ENCODE peak calls at places on chromosomes 11 and 22, in four cellular contexts. B is astrocyte, F is bronchial epithelial cell, S is right lobe of liver. J is an unnamed sample. For H3K27me3, the result is how much of the 10 kb centered on the place peaks cover.

GRCh38 chr11:96949464-96949863 is 559.7 kb downstream of the JRKL start:
- DNase-seq in B (no peak), F (no peak), S (no peak), J (no peak)

GRCh38 chr11:68546555-68546954 is 86.0 kb downstream of the PPP6R3 start:
- DNase-seq in B (peak), F (peak), S (peak), J (peak)

GRCh38 chr11:8694137-8694536 is 11.5 kb downstream of the RPL27A start:
- DNase-seq in B (no peak), F (no peak), S (no peak), J (no peak)

GRCh38 chr11:118618115-118618990 is 10.9 kb downstream of the PHLDB1 start:
- DNase-seq in B (peak), F (peak), S (peak), J (peak)

GRCh38 chr11:7057641-7058040 is 31.2 kb upstream of the RBMXL2 start:
- DNase-seq in B (no peak), F (no peak), S (no peak), J (no peak)

GRCh38 chr11:34315006-34315793 is 42.6 kb downstream of the ABTB2 start:
- DNase-seq in B (no peak), F (no peak), S (no peak), J (no peak)

GRCh38 chr11:125777309-125777708 is 1.3 kb downstream of the PATE2 start:
- DNase-seq in B (peak), F (peak), S (no peak), J (no peak)

GRCh38 chr22:23781533-23781932 is 5.2 kb upstream of the SMARCB1 start:
- DNase-seq in B (peak), F (peak), S (no peak), J (peak)

GRCh38 chr11:2842876-2843275 is 42.7 kb downstream of the CDKN1C start:
- DNase-seq in B (no peak), F (no peak), S (no peak), J (no peak)

GRCh38 chr22:30538280-30538679 is 8.3 kb downstream of the SEC14L6 start:
- DNase-seq in B (peak), F (peak), S (no peak), J (no peak)

GRCh38 chr11:101509911-101510310 is 73.9 kb downstream of the TRPC6 start:
- DNase-seq in B (no peak), F (no peak), S (no peak), J (no peak)

GRCh38 chr22:22948651-22949611 is 61.3 kb downstream of the IGLL5 start:
- DNase-seq in B (no peak), F (no peak), S (no peak), J (no peak)

GRCh38 chr11:96215094-96215782 is 127.8 kb downstream of the MAML2 start:
- DNase-seq in B (peak), F (no peak), S (no peak), J (no peak)

GRCh38 chr11:31850365-31850764 is 39.2 kb upstream of the PAX6 start:
- DNase-seq in B (no peak), F (no peak), S (no peak), J (no peak)

GRCh38 chr11:115425816-115426215 is 78.4 kb downstream of the CADM1 start:
- DNase-seq in B (no peak), F (no peak), S (no peak), J (no peak)

GRCh38 chr11:62842171-62842717 is 2.9 kb upstream of the WDR74 start:
- DNase-seq in B (no peak), F (no peak), S (peak), J (peak)

GRCh38 chr11:23192256-23192655 is 332.0 kb upstream of the CCDC179 start:
- DNase-seq in B (peak), F (peak), S (no peak), J (no peak)

GRCh38 chr22:36439481-36440271 is 41.8 kb downstream of the TXN2 start:
- DNase-seq in B (peak), F (peak), S (peak), J (peak)

GRCh38 chr22:33142282-33142681 is 84.1 kb upstream of the SYN3 start:
- DNase-seq in B (no peak), F (no peak), S (no peak), J (no peak)

GRCh38 chr11:19218216-19218615 is 16.4 kb upstream of the CSRP3 start:
- DNase-seq in B (no peak), F (peak), S (no peak), J (no peak)

GRCh38 chr22:17969732-17970131 is 54.6 kb downstream of the MICAL3 start:
- DNase-seq in B (peak), F (peak), S (no peak), J (no peak)

GRCh38 chr11:119691020-119691666 is 37.9 kb downstream of the NECTIN1 start:
- DNase-seq in B (no peak), F (no peak), S (no peak), J (no peak)

GRCh38 chr22:43861529-43861928 is 784 bp downstream of the SULT4A1 start:
- DNase-seq in B (peak), F (no peak), S (no peak), J (no peak)

GRCh38 chr11:32472226-32472625 is 36.9 kb upstream of the WT1 start:
- DNase-seq in B (no peak), F (no peak), S (no peak), J (no peak)

GRCh38 chr11:44277097-44278090 is 32.5 kb downstream of the ALX4 start:
- DNase-seq in B (no peak), F (no peak), S (no peak), J (no peak)

GRCh38 chr11:133930767-133931448 is 25.9 kb downstream of the IGSF9B start:
- DNase-seq in B (no peak), F (no peak), S (no peak), J (no peak)

GRCh38 chr11:114163830-114164401 is 104.4 kb downstream of the ZBTB16 start:
- DNase-seq in B (no peak), F (no peak), S (no peak), J (no peak)

GRCh38 chr11:6127881-6128280 is 20.4 kb downstream of the OR56B4 start:
- DNase-seq in B (no peak), F (peak), S (no peak), J (no peak)

GRCh38 chr11:130042093-130042591 is 27.6 kb upstream of the APLP2 start:
- DNase-seq in B (peak), F (peak), S (no peak), J (no peak)

GRCh38 chr11:107562647-107563208 is 2.8 kb downstream of the ALKBH8 start:
- DNase-seq in B (peak), F (peak), S (no peak), J (no peak)

GRCh38 chr11:15970506-15971214 is 385.7 kb downstream of the SOX6 start:
- DNase-seq in B (no peak), F (no peak), S (no peak), J (no peak)

GRCh38 chr11:24496371-24496727 is 504 bp upstream of the LUZP2 start:
- DNase-seq in B (peak), F (no peak), S (no peak), J (no peak)
- H3K27me3 ChIP-seq in B (under half), F (under half), S (under half), J (under half)

GRCh38 chr11:64022125-64022784 is 13.5 kb upstream of the FLRT1 start:
- DNase-seq in B (no peak), F (no peak), S (no peak), J (no peak)

GRCh38 chr11:64021742-64022067 is 14.0 kb upstream of the FLRT1 start:
- DNase-seq in B (no peak), F (peak), S (no peak), J (peak)

GRCh38 chr11:64025205-64025604 is 10.5 kb upstream of the FLRT1 start:
- DNase-seq in B (no peak), F (no peak), S (no peak), J (no peak)

GRCh38 chr11:64026575-64027213 is 9.0 kb upstream of the FLRT1 start:
- DNase-seq in B (no peak), F (no peak), S (no peak), J (no peak)

DNA sequence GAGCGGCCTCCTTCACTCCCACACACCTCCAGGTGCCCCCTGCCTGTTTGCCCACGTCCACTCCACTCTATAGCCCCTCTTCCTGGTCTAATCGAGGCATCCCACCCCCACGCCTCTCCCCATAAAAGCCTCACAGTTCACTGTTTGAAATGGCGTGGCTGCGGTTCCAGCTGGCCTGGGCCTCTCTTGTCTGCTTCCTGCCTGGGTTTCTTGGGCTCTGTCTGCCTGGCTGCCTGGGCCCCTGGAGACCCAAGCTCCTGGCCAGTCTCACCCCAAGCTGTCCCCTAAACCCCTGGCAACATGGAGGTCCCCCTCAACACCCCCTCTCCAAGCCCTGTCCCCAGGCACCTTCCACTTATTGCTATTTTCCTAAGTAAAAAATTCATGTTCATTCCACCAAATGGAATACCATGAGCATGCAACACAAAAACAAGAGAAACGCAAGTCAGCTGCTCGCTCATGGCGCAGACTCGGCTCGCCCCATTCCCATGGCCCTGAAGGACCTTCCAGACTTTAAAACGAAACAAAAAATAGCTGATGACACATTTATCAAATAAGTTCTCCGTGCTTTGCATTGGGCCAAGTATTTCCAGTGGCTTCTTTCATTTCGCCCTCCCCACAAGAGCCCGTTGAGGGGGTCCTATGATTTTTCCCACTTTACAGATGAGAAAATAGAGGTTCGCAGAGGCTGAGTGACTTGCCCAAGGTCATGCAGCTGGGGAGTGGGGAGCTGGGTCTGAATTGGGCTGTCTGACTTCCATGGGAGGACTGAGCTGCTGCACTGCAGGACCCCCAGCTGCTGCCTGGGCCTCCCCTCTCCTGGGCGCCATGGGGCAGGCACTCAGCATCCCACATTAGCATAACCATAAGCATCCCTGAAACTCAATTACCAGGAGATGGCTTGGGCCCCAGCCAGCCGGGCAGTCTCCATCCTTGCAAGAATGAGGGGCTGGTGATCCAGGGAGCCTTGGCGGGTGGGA is 11.7 kb upstream of the FLRT1 start:
- DNase-seq in B (no peak), F (no peak), S (no peak), J (no peak)
- H3K27me3 ChIP-seq in B (under half), F (under half), S (under half), J (under half)

GRCh38 chr11:78023426-78023825 is 350 bp upstream of the KCTD14 start:
- DNase-seq in B (no peak), F (no peak), S (no peak), J (no peak)
- H3K27me3 ChIP-seq in B (under half), F (under half), S (under half), J (under half)

GRCh38 chr11:27722117-27722844 is 22.0 kb upstream of the BDNF start:
- DNase-seq in B (peak), F (peak), S (no peak), J (no peak)
- H3K27me3 ChIP-seq in B (under half), F (under half), S (under half), J (under half)

GRCh38 chr22:48569476-48570233 is 1258.0 kb downstream of the BRD1 start:
- DNase-seq in B (no peak), F (no peak), S (no peak), J (peak)
- H3K27me3 ChIP-seq in B (under half), F (under half), S (under half), J (under half)

GRCh38 chr22:19770349-19771220 is 10.0 kb downstream of the TBX1 start:
- DNase-seq in B (no peak), F (no peak), S (no peak), J (peak)

GRCh38 chr22:19773470-19774040 is 13.0 kb downstream of the TBX1 start:
- DNase-seq in B (no peak), F (no peak), S (peak), J (peak)

GRCh38 chr22:19774628-19775027 is 14.1 kb downstream of the TBX1 start:
- DNase-seq in B (no peak), F (no peak), S (no peak), J (no peak)

GRCh38 chr22:19772422-19772672 is 11.8 kb downstream of the TBX1 start:
- DNase-seq in B (no peak), F (no peak), S (no peak), J (no peak)

GRCh38 chr22:19772673-19773469 is 12.3 kb downstream of the TBX1 start:
- DNase-seq in B (no peak), F (no peak), S (peak), J (peak)
- H3K27me3 ChIP-seq in B (half or more), F (under half), S (under half), J (under half)

DNA sequence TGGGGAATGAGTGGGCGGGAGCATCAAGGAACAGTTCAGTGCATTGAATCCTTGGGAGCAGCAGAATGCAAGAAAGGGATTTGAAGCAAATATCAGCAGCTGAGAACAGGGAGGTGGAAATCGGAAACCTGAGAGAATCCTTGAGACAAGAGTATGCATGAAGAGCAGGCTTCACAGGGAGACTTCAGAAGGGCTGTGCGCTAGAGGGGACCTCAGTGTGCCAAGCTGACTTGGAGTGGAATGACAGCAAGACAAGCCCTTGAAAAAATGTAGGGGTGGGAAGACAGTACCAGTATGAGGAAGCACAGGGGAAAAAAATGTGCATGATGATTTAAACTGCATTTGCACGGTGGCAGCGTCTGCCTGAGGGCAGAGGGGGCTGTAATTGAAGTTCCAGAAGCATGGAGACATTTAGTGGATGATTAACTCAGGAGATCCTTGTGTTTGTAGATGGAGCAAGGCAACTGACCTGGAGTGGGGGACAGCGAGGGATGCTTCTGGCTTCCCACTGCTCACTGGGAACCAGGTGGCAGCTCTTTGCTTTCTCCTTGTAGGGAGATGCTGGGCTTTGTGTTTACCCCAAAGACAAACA is 204.9 kb upstream of the PLET1 start:
- DNase-seq in B (no peak), F (no peak), S (no peak), J (no peak)
- H3K27me3 ChIP-seq in B (under half), F (under half), S (under half), J (under half)

GRCh38 chr11:75132080-75132479 is 18.8 kb upstream of the SLCO2B1 start:
- DNase-seq in B (no peak), F (no peak), S (no peak), J (no peak)
- H3K27me3 ChIP-seq in B (under half), F (under half), S (under half), J (under half)